ENCODE peak calls at places on chromosomes 3 and 15, in ten cellular contexts. One of them, this sample, is unnamed.

GRCh38 chr3:40576431-40576830 is 51.7 kb downstream of the ZNF621 start:
- DNase-seq in glutamatergic neuron: no peak
- DNase-seq in AG04450: no peak
- DNase-seq in PC-3: no peak
- DNase-seq in cardiac muscle cell: no peak
- DNase-seq in ovary: no peak
- DNase-seq in lower leg skin: no peak
- DNase-seq in HFF-Myc: no peak
- DNase-seq in dorsolateral prefrontal cortex: no peak
- DNase-seq in endodermal cell: no peak
- DNase-seq in this sample: no peak

GRCh38 chr3:149020196-149020838 is 29.0 kb downstream of the GYG1 start:
- DNase-seq in glutamatergic neuron: no peak
- DNase-seq in AG04450: no peak
- DNase-seq in PC-3: no peak
- DNase-seq in cardiac muscle cell: no peak
- DNase-seq in ovary: no peak
- DNase-seq in lower leg skin: no peak
- DNase-seq in HFF-Myc: no peak
- DNase-seq in dorsolateral prefrontal cortex: no peak
- DNase-seq in endodermal cell: no peak
- DNase-seq in this sample: no peak

GRCh38 chr3:123279121-123279520 is 77.4 kb downstream of the SEC22A start:
- DNase-seq in glutamatergic neuron: no peak
- DNase-seq in AG04450: no peak
- DNase-seq in PC-3: no peak
- DNase-seq in cardiac muscle cell: no peak
- DNase-seq in ovary: no peak
- DNase-seq in lower leg skin: no peak
- DNase-seq in HFF-Myc: no peak
- DNase-seq in dorsolateral prefrontal cortex: no peak
- DNase-seq in endodermal cell: peak; percentile 35
- DNase-seq in this sample: no peak

GRCh38 chr15:85520650-85521049 is 140.2 kb downstream of the AKAP13 start:
- DNase-seq in glutamatergic neuron: no peak
- DNase-seq in AG04450: no peak
- DNase-seq in PC-3: no peak
- DNase-seq in cardiac muscle cell: no peak
- DNase-seq in ovary: no peak
- DNase-seq in lower leg skin: no peak
- DNase-seq in HFF-Myc: no peak
- DNase-seq in dorsolateral prefrontal cortex: no peak
- DNase-seq in endodermal cell: no peak
- DNase-seq in this sample: no peak

GRCh38 chr3:100073555-100074307 is 40.6 kb downstream of the FILIP1L start:
- DNase-seq in glutamatergic neuron: peak; percentile 59
- DNase-seq in AG04450: peak; percentile 95
- DNase-seq in PC-3: no peak
- DNase-seq in cardiac muscle cell: peak; percentile 56
- DNase-seq in ovary: peak; percentile 63
- DNase-seq in lower leg skin: peak; percentile 21
- DNase-seq in HFF-Myc: no peak
- DNase-seq in dorsolateral prefrontal cortex: no peak
- DNase-seq in endodermal cell: peak; percentile 65
- DNase-seq in this sample: peak; percentile 43

GRCh38 chr3:89360155-89360554 is 252.7 kb downstream of the EPHA3 start:
- DNase-seq in glutamatergic neuron: no peak
- DNase-seq in AG04450: no peak
- DNase-seq in PC-3: peak; percentile 35
- DNase-seq in cardiac muscle cell: no peak
- DNase-seq in ovary: no peak
- DNase-seq in lower leg skin: no peak
- DNase-seq in HFF-Myc: no peak
- DNase-seq in dorsolateral prefrontal cortex: no peak
- DNase-seq in endodermal cell: no peak
- DNase-seq in this sample: no peak

GRCh38 chr15:62165029-62165792 is at the start of gene C2CD4B:
- DNase-seq in glutamatergic neuron: peak; percentile 40
- DNase-seq in AG04450: no peak
- DNase-seq in PC-3: no peak
- DNase-seq in cardiac muscle cell: peak; percentile 36
- DNase-seq in ovary: peak; percentile 38
- DNase-seq in lower leg skin: no peak
- DNase-seq in HFF-Myc: no peak
- DNase-seq in dorsolateral prefrontal cortex: no peak
- DNase-seq in endodermal cell: peak; percentile 90
- DNase-seq in this sample: no peak

GRCh38 chr15:56524915-56525314 is 60.0 kb upstream of the MNS1 start:
- DNase-seq in glutamatergic neuron: no peak
- DNase-seq in AG04450: peak; percentile 20
- DNase-seq in PC-3: no peak
- DNase-seq in cardiac muscle cell: no peak
- DNase-seq in ovary: no peak
- DNase-seq in lower leg skin: no peak
- DNase-seq in HFF-Myc: peak; percentile 10
- DNase-seq in dorsolateral prefrontal cortex: no peak
- DNase-seq in endodermal cell: no peak
- DNase-seq in this sample: no peak

GRCh38 chr3:16993227-16993626 is 108.5 kb downstream of the PLCL2 start:
- DNase-seq in glutamatergic neuron: no peak
- DNase-seq in AG04450: no peak
- DNase-seq in PC-3: peak; percentile 55
- DNase-seq in cardiac muscle cell: no peak
- DNase-seq in ovary: no peak
- DNase-seq in lower leg skin: no peak
- DNase-seq in HFF-Myc: no peak
- DNase-seq in dorsolateral prefrontal cortex: no peak
- DNase-seq in endodermal cell: no peak
- DNase-seq in this sample: no peak

GRCh38 chr15:83982748-83983147 is 252.8 kb upstream of the GOLGA6L4 start:
- DNase-seq in glutamatergic neuron: no peak
- DNase-seq in AG04450: no peak
- DNase-seq in PC-3: no peak
- DNase-seq in cardiac muscle cell: no peak
- DNase-seq in ovary: no peak
- DNase-seq in lower leg skin: no peak
- DNase-seq in HFF-Myc: no peak
- DNase-seq in dorsolateral prefrontal cortex: no peak
- DNase-seq in endodermal cell: no peak
- DNase-seq in this sample: no peak

GRCh38 chr15:74179983-74180688 is 6.6 kb downstream of the ISLR start:
- DNase-seq in glutamatergic neuron: peak; percentile 21
- DNase-seq in AG04450: no peak
- DNase-seq in PC-3: peak; percentile 75
- DNase-seq in cardiac muscle cell: no peak
- DNase-seq in ovary: no peak
- DNase-seq in lower leg skin: no peak
- DNase-seq in HFF-Myc: no peak
- DNase-seq in dorsolateral prefrontal cortex: no peak
- DNase-seq in endodermal cell: no peak
- DNase-seq in this sample: no peak

GRCh38 chr15:73862276-73862675 is 11.1 kb upstream of the TBC1D21 start:
- DNase-seq in glutamatergic neuron: no peak
- DNase-seq in AG04450: no peak
- DNase-seq in PC-3: no peak
- DNase-seq in cardiac muscle cell: no peak
- DNase-seq in ovary: no peak
- DNase-seq in lower leg skin: no peak
- DNase-seq in HFF-Myc: no peak
- DNase-seq in dorsolateral prefrontal cortex: no peak
- DNase-seq in endodermal cell: peak; percentile 33
- DNase-seq in this sample: no peak

GRCh38 chr3:53554559-53555511 is 60.4 kb downstream of the CACNA1D start:
- DNase-seq in glutamatergic neuron: no peak
- DNase-seq in AG04450: no peak
- DNase-seq in PC-3: no peak
- DNase-seq in cardiac muscle cell: no peak
- DNase-seq in ovary: no peak
- DNase-seq in lower leg skin: no peak
- DNase-seq in HFF-Myc: no peak
- DNase-seq in dorsolateral prefrontal cortex: no peak
- DNase-seq in endodermal cell: no peak
- DNase-seq in this sample: no peak

GRCh38 chr15:59255647-59256380 is 49.2 kb downstream of the LDHAL6B start:
- DNase-seq in glutamatergic neuron: no peak
- DNase-seq in AG04450: no peak
- DNase-seq in PC-3: peak; percentile 45
- DNase-seq in cardiac muscle cell: no peak
- DNase-seq in ovary: no peak
- DNase-seq in lower leg skin: no peak
- DNase-seq in HFF-Myc: no peak
- DNase-seq in dorsolateral prefrontal cortex: no peak
- DNase-seq in endodermal cell: no peak
- DNase-seq in this sample: no peak

GRCh38 chr15:82810061-82810862 is 834 bp downstream of the WHAMM start:
- DNase-seq in glutamatergic neuron: peak; percentile 66
- DNase-seq in AG04450: no peak
- DNase-seq in PC-3: peak; percentile 39
- DNase-seq in cardiac muscle cell: peak; percentile 72
- DNase-seq in ovary: no peak
- DNase-seq in lower leg skin: no peak
- DNase-seq in HFF-Myc: no peak
- DNase-seq in dorsolateral prefrontal cortex: no peak
- DNase-seq in endodermal cell: peak; percentile 78
- DNase-seq in this sample: peak; percentile 51

GRCh38 chr3:40086890-40087884 is 222.3 kb upstream of the EIF1B start:
- DNase-seq in glutamatergic neuron: no peak
- DNase-seq in AG04450: no peak
- DNase-seq in PC-3: peak; percentile 9
- DNase-seq in cardiac muscle cell: no peak
- DNase-seq in ovary: no peak
- DNase-seq in lower leg skin: no peak
- DNase-seq in HFF-Myc: no peak
- DNase-seq in dorsolateral prefrontal cortex: no peak
- DNase-seq in endodermal cell: no peak
- DNase-seq in this sample: no peak

GRCh38 chr3:39101022-39101689 is 6.3 kb downstream of the GORASP1 start:
- DNase-seq in glutamatergic neuron: peak; percentile 50
- DNase-seq in AG04450: no peak
- DNase-seq in PC-3: peak; percentile 58
- DNase-seq in cardiac muscle cell: peak; percentile 35
- DNase-seq in ovary: no peak
- DNase-seq in lower leg skin: no peak
- DNase-seq in HFF-Myc: no peak
- DNase-seq in dorsolateral prefrontal cortex: no peak
- DNase-seq in endodermal cell: peak; percentile 78
- DNase-seq in this sample: no peak

DNA sequence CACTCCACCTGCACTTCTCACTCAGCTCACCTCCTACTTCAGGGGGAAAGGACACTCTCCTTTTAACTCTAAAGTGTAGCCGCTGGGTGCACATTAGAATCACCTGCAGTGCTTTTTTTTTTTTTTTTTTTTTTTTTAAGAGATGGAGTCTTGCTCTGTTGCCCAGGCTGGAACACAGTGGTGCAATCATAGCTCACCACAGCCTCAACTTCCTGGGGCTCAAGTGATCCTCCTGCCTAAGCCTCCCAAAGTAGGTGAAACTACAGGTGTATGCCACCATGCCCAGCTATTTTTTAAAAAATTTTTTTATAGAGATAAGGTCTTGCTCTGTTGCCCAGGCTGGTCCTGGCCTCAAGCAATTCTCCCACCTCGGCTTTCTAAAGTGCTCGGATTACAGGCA is 20.8 kb downstream of the GRAMD2A start:
- DNase-seq in glutamatergic neuron: no peak
- DNase-seq in AG04450: no peak
- DNase-seq in PC-3: no peak
- DNase-seq in cardiac muscle cell: no peak
- DNase-seq in ovary: no peak
- DNase-seq in lower leg skin: no peak
- DNase-seq in HFF-Myc: no peak
- DNase-seq in dorsolateral prefrontal cortex: no peak
- DNase-seq in endodermal cell: peak; percentile 17
- DNase-seq in this sample: no peak
- TF ChIP-seq CTCF in glutamatergic neuron: no peak
- TF ChIP-seq CTCF in AG04450: no peak
- TF ChIP-seq CTCF in PC-3: no peak
- TF ChIP-seq CTCF in cardiac muscle cell: no peak
- TF ChIP-seq CTCF in ovary: no peak
- TF ChIP-seq CTCF in lower leg skin: no peak
- TF ChIP-seq CTCF in HFF-Myc: no peak
- TF ChIP-seq CTCF in dorsolateral prefrontal cortex: no peak
- TF ChIP-seq CTCF in endodermal cell: no peak
- TF ChIP-seq CTCF in this sample: no peak

GRCh38 chr15:81155375-81156218 is 21.5 kb downstream of the CFAP161 start:
- DNase-seq in glutamatergic neuron: no peak
- DNase-seq in AG04450: peak; percentile 46
- DNase-seq in PC-3: peak; percentile 62
- DNase-seq in cardiac muscle cell: peak; percentile 50
- DNase-seq in ovary: no peak
- DNase-seq in lower leg skin: peak; percentile 81
- DNase-seq in HFF-Myc: no peak
- DNase-seq in dorsolateral prefrontal cortex: no peak
- DNase-seq in endodermal cell: peak; percentile 61
- DNase-seq in this sample: peak; percentile 58
- TF ChIP-seq CTCF in glutamatergic neuron: peak; percentile 21
- TF ChIP-seq CTCF in AG04450: peak; percentile 77
- TF ChIP-seq CTCF in PC-3: peak; percentile 76
- TF ChIP-seq CTCF in cardiac muscle cell: peak; percentile 69
- TF ChIP-seq CTCF in ovary: peak; percentile 78
- TF ChIP-seq CTCF in lower leg skin: peak; percentile 24
- TF ChIP-seq CTCF in HFF-Myc: peak; percentile 40
- TF ChIP-seq CTCF in dorsolateral prefrontal cortex: peak; percentile 73
- TF ChIP-seq CTCF in endodermal cell: peak; percentile 66
- TF ChIP-seq CTCF in this sample: peak; percentile 56

GRCh38 chr15:33735637-33736247 is 232.6 kb upstream of the CHRM5 start:
- DNase-seq in glutamatergic neuron: peak; percentile 39
- DNase-seq in AG04450: no peak
- DNase-seq in PC-3: peak; percentile 67
- DNase-seq in cardiac muscle cell: peak; percentile 69
- DNase-seq in ovary: no peak
- DNase-seq in lower leg skin: no peak
- DNase-seq in HFF-Myc: no peak
- DNase-seq in dorsolateral prefrontal cortex: peak; percentile 20
- DNase-seq in endodermal cell: peak; percentile 72
- DNase-seq in this sample: no peak
- TF ChIP-seq CTCF in glutamatergic neuron: no peak
- TF ChIP-seq CTCF in AG04450: peak; percentile 75
- TF ChIP-seq CTCF in PC-3: peak; percentile 82
- TF ChIP-seq CTCF in cardiac muscle cell: peak; percentile 66
- TF ChIP-seq CTCF in ovary: no peak
- TF ChIP-seq CTCF in lower leg skin: no peak
- TF ChIP-seq CTCF in HFF-Myc: peak; percentile 50
- TF ChIP-seq CTCF in dorsolateral prefrontal cortex: peak; percentile 24
- TF ChIP-seq CTCF in endodermal cell: peak; percentile 84
- TF ChIP-seq CTCF in this sample: peak; percentile 52

GRCh38 chr3:96202181-96202580 is 612.2 kb upstream of the EPHA6 start:
- DNase-seq in glutamatergic neuron: no peak
- DNase-seq in AG04450: no peak
- DNase-seq in PC-3: no peak
- DNase-seq in cardiac muscle cell: no peak
- DNase-seq in ovary: no peak
- DNase-seq in lower leg skin: no peak
- DNase-seq in HFF-Myc: no peak
- DNase-seq in dorsolateral prefrontal cortex: no peak
- DNase-seq in endodermal cell: no peak
- DNase-seq in this sample: no peak
- TF ChIP-seq CTCF in glutamatergic neuron: no peak
- TF ChIP-seq CTCF in AG04450: no peak
- TF ChIP-seq CTCF in PC-3: no peak
- TF ChIP-seq CTCF in cardiac muscle cell: no peak
- TF ChIP-seq CTCF in ovary: no peak
- TF ChIP-seq CTCF in lower leg skin: no peak
- TF ChIP-seq CTCF in HFF-Myc: no peak
- TF ChIP-seq CTCF in dorsolateral prefrontal cortex: no peak
- TF ChIP-seq CTCF in endodermal cell: no peak
- TF ChIP-seq CTCF in this sample: no peak

GRCh38 chr3:129003578-129004112 is 2.5 kb downstream of the EFCC1 start:
- DNase-seq in glutamatergic neuron: peak; percentile 68
- DNase-seq in AG04450: no peak
- DNase-seq in PC-3: peak; percentile 54
- DNase-seq in cardiac muscle cell: peak; percentile 64
- DNase-seq in ovary: peak; percentile 62
- DNase-seq in lower leg skin: no peak
- DNase-seq in HFF-Myc: no peak
- DNase-seq in dorsolateral prefrontal cortex: no peak
- DNase-seq in endodermal cell: peak; percentile 78
- DNase-seq in this sample: no peak
- TF ChIP-seq CTCF in glutamatergic neuron: no peak
- TF ChIP-seq CTCF in AG04450: no peak
- TF ChIP-seq CTCF in PC-3: no peak
- TF ChIP-seq CTCF in cardiac muscle cell: no peak
- TF ChIP-seq CTCF in ovary: no peak
- TF ChIP-seq CTCF in lower leg skin: no peak
- TF ChIP-seq CTCF in HFF-Myc: no peak
- TF ChIP-seq CTCF in dorsolateral prefrontal cortex: no peak
- TF ChIP-seq CTCF in endodermal cell: peak; percentile 49
- TF ChIP-seq CTCF in this sample: no peak